ENCODE peak calls at places on chromosomes 4 and X, in six cellular contexts. Q is AG10803, P is pancreas, D is fibroblast of the aortic adventitia, S is tibial artery, V is GM12865. I is an unnamed sample.
A peak's percentile ranks its signal among the peaks of the same experiment; 100 is the strongest.

GRCh38 chr4:27350161-27350560 is 489.5 kb downstream of the STIM2 start:
- DNase-seq in V (no peak), Q (no peak), S (no peak), P (no peak), D (peak; percentile 52), I (peak; percentile 37)

GRCh38 chrX:111129949-111130348 is 34.0 kb downstream of the PAK3 start:
- DNase-seq in D (no peak), S (no peak), Q (no peak), V (no peak), P (no peak), I (no peak)

GRCh38 chr4:185534534-185534849 is 815 bp downstream of the PDLIM3 start:
- DNase-seq in Q (no peak), V (no peak), D (no peak), P (no peak), S (no peak), I (no peak)

GRCh38 chr4:10093801-10094552 is 22.6 kb downstream of the WDR1 start:
- DNase-seq in Q (peak; percentile 89), D (peak; percentile 95), V (no peak), S (no peak), P (no peak), I (peak; percentile 98)

GRCh38 chr4:7653510-7654414 is 219.0 kb upstream of the PSAPL1 start:
- DNase-seq in D (no peak), Q (no peak), S (no peak), V (no peak), P (no peak), I (no peak)

GRCh38 chr4:144355809-144356757 is 215.6 kb upstream of the GYPA start:
- DNase-seq in S (no peak), D (peak; percentile 84), P (peak; percentile 41), Q (peak; percentile 78), V (peak; percentile 85), I (peak; percentile 99)

GRCh38 chr4:62622084-62622483 is 1422.0 kb downstream of the ADGRL3 start:
- DNase-seq in D (no peak), Q (no peak), S (no peak), P (no peak), V (no peak), I (no peak)

GRCh38 chr4:8260656-8261111 is 8.9 kb upstream of the HTRA3 start:
- DNase-seq in S (no peak), Q (peak; percentile 85), D (peak; percentile 70), P (no peak), V (no peak), I (peak; percentile 81)

GRCh38 chr4:32226733-32227132 is 1506.6 kb downstream of the PCDH7 start:
- DNase-seq in V (no peak), S (no peak), Q (no peak), P (no peak), D (no peak), I (no peak)

GRCh38 chrX:34058005-34058404 is 74.1 kb downstream of the FAM47A start:
- DNase-seq in Q (no peak), V (no peak), P (no peak), D (no peak), S (no peak), I (no peak)

GRCh38 chrX:101493225-101493624 is 8.0 kb downstream of the ARMCX4 start:
- DNase-seq in P (no peak), D (no peak), Q (no peak), V (no peak), S (no peak), I (no peak)

DNA sequence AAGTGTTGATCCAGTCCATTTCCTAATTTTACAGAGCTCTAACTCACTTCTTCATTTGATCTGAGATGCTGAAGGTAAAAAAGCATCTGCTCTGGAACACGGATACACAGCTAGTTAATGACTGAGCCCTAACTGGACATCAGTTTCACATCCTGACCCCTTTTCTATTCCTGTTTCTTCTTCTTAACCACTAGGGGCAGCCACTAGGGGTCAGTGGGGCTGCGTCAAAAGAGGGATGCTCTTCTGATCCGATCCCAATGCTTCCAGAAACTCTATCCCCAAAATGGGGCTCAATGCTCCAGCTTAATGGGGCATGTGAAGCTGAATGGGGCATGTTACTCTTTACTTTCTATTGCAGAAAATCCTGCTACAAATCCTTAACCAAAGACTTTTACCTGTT is 33.4 kb upstream of the PHKA2 start:
- DNase-seq in P (no peak), D (peak; percentile 15), Q (peak; percentile 8), V (peak; percentile 26), S (no peak), I (no peak)
- TF ChIP-seq CTCF in P (peak; percentile 6), D (peak; percentile 52), Q (peak; percentile 56), V (peak; percentile 53), S (peak; percentile 12), I (peak; percentile 57)

GRCh38 chr4:86356425-86356824 is 3.4 kb downstream of the MAPK10 start:
- DNase-seq in D (no peak), Q (no peak), V (peak; percentile 20), S (no peak), P (no peak), I (no peak)
- H3K4me3 ChIP-seq in D (no peak overlapping the region), Q (no peak overlapping the region), V (no peak overlapping the region), S (no peak overlapping the region), P (no peak overlapping the region), I (no peak overlapping the region)

GRCh38 chr4:69894706-69895105 is 34.8 kb upstream of the SULT1E1 start:
- DNase-seq in V (no peak), S (no peak), D (no peak), P (no peak), Q (no peak), I (no peak)

GRCh38 chr4:69894221-69894620 is 34.3 kb upstream of the SULT1E1 start:
- DNase-seq in Q (no peak), P (no peak), S (no peak), V (no peak), D (no peak), I (no peak)

GRCh38 chr4:69896530-69897116 is 34.2 kb upstream of the CSN1S1 start:
- DNase-seq in V (no peak), S (no peak), D (peak; percentile 44), Q (no peak), P (no peak), I (peak; percentile 20)
- TF ChIP-seq CTCF in V (peak; percentile 24), S (peak; percentile 15), D (peak; percentile 63), Q (peak; percentile 47), P (peak; percentile 5), I (peak; percentile 53)

GRCh38 chrX:71540801-71541545 is 8.1 kb downstream of the OGT start:
- DNase-seq in P (no peak), S (no peak), Q (no peak), D (no peak), V (peak; percentile 56), I (no peak)
- H3K4me3 ChIP-seq in P (no peak overlapping the region), S (no peak overlapping the region), Q (no peak overlapping the region), D (no peak overlapping the region), V (no peak overlapping the region), I (no peak overlapping the region)

GRCh38 chr4:175536852-175537453 is 275.1 kb downstream of the GPM6A start:
- DNase-seq in D (peak; percentile 87), V (peak; percentile 53), S (no peak), P (no peak), Q (peak; percentile 66), I (peak; percentile 86)
- TF ChIP-seq CTCF in D (peak; percentile 52), V (peak; percentile 32), S (peak; percentile 58), P (no peak), Q (peak; percentile 62), I (peak; percentile 44)

DNA sequence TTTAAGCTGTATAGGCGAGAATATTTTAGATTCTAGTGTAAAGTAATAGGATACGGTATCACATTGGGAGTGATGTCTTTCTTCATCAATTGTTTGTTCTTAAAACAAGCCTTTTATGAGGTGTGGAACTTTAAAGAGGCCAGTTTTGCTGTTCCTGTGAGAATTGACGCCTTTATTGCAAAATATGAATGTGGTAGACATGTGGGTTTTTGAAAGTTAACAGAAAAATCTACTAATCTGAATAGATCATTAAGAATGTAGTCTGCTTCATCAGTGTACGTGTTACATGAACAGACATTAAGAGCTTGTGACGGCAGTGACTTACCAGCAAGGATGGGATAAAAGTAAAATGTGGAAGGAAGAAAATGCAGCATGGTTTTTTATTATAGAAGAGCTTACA is 63.8 kb downstream of the STOX2 start:
- DNase-seq in S (no peak), Q (no peak), D (no peak), P (no peak), V (no peak), I (no peak)
- H3K4me3 ChIP-seq in S (no peak overlapping the region), Q (no peak overlapping the region), D (no peak overlapping the region), P (no peak overlapping the region), V (no peak overlapping the region), I (no peak overlapping the region)

I was measured in astrocyte of the spinal cord.